ENCODE peak calls at places on chromosome 18, in ten cellular contexts. One of them, this sample, is unnamed.

GRCh38 chr18:74197705-74198341 is 49.5 kb downstream of the TIMM21 start:
- DNase-seq in AG08395: no peak
- DNase-seq in HTR-8/SVneo: no peak
- DNase-seq in uterus: no peak
- DNase-seq in stomach: peak; percentile 61
- DNase-seq in WERI-Rb-1: no peak
- DNase-seq in EL: no peak
- DNase-seq in hepatocyte: no peak
- DNase-seq in stimulated activated CD8-positive, alpha-beta memory T cell treated with anti-CD3 and anti-CD28 coated beads, Interleukin-15, amount 100 ng/mL, for 48 hours: no peak
- DNase-seq in CD4-positive, alpha-beta T cell: no peak
- DNase-seq in this sample: no peak

GRCh38 chr18:8946046-8946838 is 156.3 kb upstream of the NDUFV2 start:
- DNase-seq in AG08395: peak; percentile 75
- DNase-seq in HTR-8/SVneo: no peak
- DNase-seq in uterus: no peak
- DNase-seq in stomach: no peak
- DNase-seq in WERI-Rb-1: no peak
- DNase-seq in EL: peak; percentile 96
- DNase-seq in hepatocyte: no peak
- DNase-seq in stimulated activated CD8-positive, alpha-beta memory T cell treated with anti-CD3 and anti-CD28 coated beads, Interleukin-15, amount 100 ng/mL, for 48 hours: no peak
- DNase-seq in CD4-positive, alpha-beta T cell: no peak
- DNase-seq in this sample: peak; percentile 75

GRCh38 chr18:79608535-79608934 is 71.1 kb upstream of the CTDP1 start:
- DNase-seq in AG08395: no peak
- DNase-seq in HTR-8/SVneo: no peak
- DNase-seq in uterus: no peak
- DNase-seq in stomach: no peak
- DNase-seq in WERI-Rb-1: peak; percentile 6
- DNase-seq in EL: no peak
- DNase-seq in hepatocyte: no peak
- DNase-seq in stimulated activated CD8-positive, alpha-beta memory T cell treated with anti-CD3 and anti-CD28 coated beads, Interleukin-15, amount 100 ng/mL, for 48 hours: no peak
- DNase-seq in CD4-positive, alpha-beta T cell: no peak
- DNase-seq in this sample: no peak

GRCh38 chr18:27064673-27065072 is 120.4 kb downstream of the CHST9 start:
- DNase-seq in AG08395: no peak
- DNase-seq in HTR-8/SVneo: no peak
- DNase-seq in uterus: no peak
- DNase-seq in stomach: no peak
- DNase-seq in WERI-Rb-1: no peak
- DNase-seq in EL: no peak
- DNase-seq in hepatocyte: no peak
- DNase-seq in stimulated activated CD8-positive, alpha-beta memory T cell treated with anti-CD3 and anti-CD28 coated beads, Interleukin-15, amount 100 ng/mL, for 48 hours: no peak
- DNase-seq in CD4-positive, alpha-beta T cell: no peak
- DNase-seq in this sample: no peak

GRCh38 chr18:60549338-60549960 is 176.9 kb upstream of the MC4R start:
- DNase-seq in AG08395: peak; percentile 45
- DNase-seq in HTR-8/SVneo: peak; percentile 20
- DNase-seq in uterus: no peak
- DNase-seq in stomach: no peak
- DNase-seq in WERI-Rb-1: peak; percentile 40
- DNase-seq in EL: peak; percentile 63
- DNase-seq in hepatocyte: peak; percentile 87
- DNase-seq in stimulated activated CD8-positive, alpha-beta memory T cell treated with anti-CD3 and anti-CD28 coated beads, Interleukin-15, amount 100 ng/mL, for 48 hours: no peak
- DNase-seq in CD4-positive, alpha-beta T cell: no peak
- DNase-seq in this sample: peak; percentile 65

GRCh38 chr18:79872852-79873444 is 75.2 kb downstream of the KCNG2 start:
- DNase-seq in AG08395: no peak
- DNase-seq in HTR-8/SVneo: no peak
- DNase-seq in uterus: no peak
- DNase-seq in stomach: no peak
- DNase-seq in WERI-Rb-1: no peak
- DNase-seq in EL: no peak
- DNase-seq in hepatocyte: no peak
- DNase-seq in stimulated activated CD8-positive, alpha-beta memory T cell treated with anti-CD3 and anti-CD28 coated beads, Interleukin-15, amount 100 ng/mL, for 48 hours: no peak
- DNase-seq in CD4-positive, alpha-beta T cell: no peak
- DNase-seq in this sample: no peak

GRCh38 chr18:46768166-46768921 is 11.5 kb upstream of the ST8SIA5 start:
- DNase-seq in AG08395: no peak
- DNase-seq in HTR-8/SVneo: no peak
- DNase-seq in uterus: no peak
- DNase-seq in stomach: no peak
- DNase-seq in WERI-Rb-1: no peak
- DNase-seq in EL: no peak
- DNase-seq in hepatocyte: no peak
- DNase-seq in stimulated activated CD8-positive, alpha-beta memory T cell treated with anti-CD3 and anti-CD28 coated beads, Interleukin-15, amount 100 ng/mL, for 48 hours: no peak
- DNase-seq in CD4-positive, alpha-beta T cell: no peak
- DNase-seq in this sample: no peak

GRCh38 chr18:74255022-74255658 is 36.6 kb downstream of the CYB5A start:
- DNase-seq in AG08395: peak; percentile 13
- DNase-seq in HTR-8/SVneo: no peak
- DNase-seq in uterus: no peak
- DNase-seq in stomach: peak; percentile 59
- DNase-seq in WERI-Rb-1: no peak
- DNase-seq in EL: peak; percentile 4
- DNase-seq in hepatocyte: no peak
- DNase-seq in stimulated activated CD8-positive, alpha-beta memory T cell treated with anti-CD3 and anti-CD28 coated beads, Interleukin-15, amount 100 ng/mL, for 48 hours: no peak
- DNase-seq in CD4-positive, alpha-beta T cell: no peak
- DNase-seq in this sample: no peak

GRCh38 chr18:23981369-23981768 is 33.2 kb upstream of the TTC39C start:
- DNase-seq in AG08395: no peak
- DNase-seq in HTR-8/SVneo: no peak
- DNase-seq in uterus: no peak
- DNase-seq in stomach: no peak
- DNase-seq in WERI-Rb-1: peak; percentile 91
- DNase-seq in EL: no peak
- DNase-seq in hepatocyte: no peak
- DNase-seq in stimulated activated CD8-positive, alpha-beta memory T cell treated with anti-CD3 and anti-CD28 coated beads, Interleukin-15, amount 100 ng/mL, for 48 hours: no peak
- DNase-seq in CD4-positive, alpha-beta T cell: no peak
- DNase-seq in this sample: no peak

GRCh38 chr18:51121597-51121857 is 76.0 kb downstream of the MEX3C start:
- DNase-seq in AG08395: no peak
- DNase-seq in HTR-8/SVneo: no peak
- DNase-seq in uterus: no peak
- DNase-seq in stomach: no peak
- DNase-seq in WERI-Rb-1: no peak
- DNase-seq in EL: no peak
- DNase-seq in hepatocyte: no peak
- DNase-seq in stimulated activated CD8-positive, alpha-beta memory T cell treated with anti-CD3 and anti-CD28 coated beads, Interleukin-15, amount 100 ng/mL, for 48 hours: no peak
- DNase-seq in CD4-positive, alpha-beta T cell: no peak
- DNase-seq in this sample: no peak

GRCh38 chr18:53790817-53791216 is 433.7 kb downstream of the MBD2 start:
- DNase-seq in AG08395: peak; percentile 41
- DNase-seq in HTR-8/SVneo: no peak
- DNase-seq in uterus: no peak
- DNase-seq in stomach: no peak
- DNase-seq in WERI-Rb-1: no peak
- DNase-seq in EL: no peak
- DNase-seq in hepatocyte: no peak
- DNase-seq in stimulated activated CD8-positive, alpha-beta memory T cell treated with anti-CD3 and anti-CD28 coated beads, Interleukin-15, amount 100 ng/mL, for 48 hours: no peak
- DNase-seq in CD4-positive, alpha-beta T cell: no peak
- DNase-seq in this sample: peak; percentile 44

GRCh38 chr18:56233595-56233994 is 404.8 kb downstream of the TXNL1 start:
- DNase-seq in AG08395: peak; percentile 89
- DNase-seq in HTR-8/SVneo: no peak
- DNase-seq in uterus: peak; percentile 34
- DNase-seq in stomach: no peak
- DNase-seq in WERI-Rb-1: no peak
- DNase-seq in EL: peak; percentile 81
- DNase-seq in hepatocyte: no peak
- DNase-seq in stimulated activated CD8-positive, alpha-beta memory T cell treated with anti-CD3 and anti-CD28 coated beads, Interleukin-15, amount 100 ng/mL, for 48 hours: no peak
- DNase-seq in CD4-positive, alpha-beta T cell: no peak
- DNase-seq in this sample: peak; percentile 88

GRCh38 chr18:68428026-68428425 is 286.9 kb downstream of the TMX3 start:
- DNase-seq in AG08395: peak; percentile 79
- DNase-seq in HTR-8/SVneo: peak; percentile 18
- DNase-seq in uterus: no peak
- DNase-seq in stomach: no peak
- DNase-seq in WERI-Rb-1: no peak
- DNase-seq in EL: peak; percentile 89
- DNase-seq in hepatocyte: peak; percentile 17
- DNase-seq in stimulated activated CD8-positive, alpha-beta memory T cell treated with anti-CD3 and anti-CD28 coated beads, Interleukin-15, amount 100 ng/mL, for 48 hours: no peak
- DNase-seq in CD4-positive, alpha-beta T cell: no peak
- DNase-seq in this sample: peak; percentile 76

GRCh38 chr18:57432765-57433400 is 2.3 kb upstream of the ONECUT2 start:
- DNase-seq in AG08395: no peak
- DNase-seq in HTR-8/SVneo: no peak
- DNase-seq in uterus: no peak
- DNase-seq in stomach: no peak
- DNase-seq in WERI-Rb-1: no peak
- DNase-seq in EL: no peak
- DNase-seq in hepatocyte: no peak
- DNase-seq in stimulated activated CD8-positive, alpha-beta memory T cell treated with anti-CD3 and anti-CD28 coated beads, Interleukin-15, amount 100 ng/mL, for 48 hours: no peak
- DNase-seq in CD4-positive, alpha-beta T cell: no peak
- DNase-seq in this sample: no peak

GRCh38 chr18:46224181-46224775 is 120.1 kb downstream of the HAUS1 start:
- DNase-seq in AG08395: no peak
- DNase-seq in HTR-8/SVneo: no peak
- DNase-seq in uterus: no peak
- DNase-seq in stomach: no peak
- DNase-seq in WERI-Rb-1: no peak
- DNase-seq in EL: peak; percentile 31
- DNase-seq in hepatocyte: no peak
- DNase-seq in stimulated activated CD8-positive, alpha-beta memory T cell treated with anti-CD3 and anti-CD28 coated beads, Interleukin-15, amount 100 ng/mL, for 48 hours: no peak
- DNase-seq in CD4-positive, alpha-beta T cell: no peak
- DNase-seq in this sample: peak; percentile 8

GRCh38 chr18:9321017-9321452 is 13.5 kb upstream of the TWSG1 start:
- DNase-seq in AG08395: peak; percentile 8
- DNase-seq in HTR-8/SVneo: no peak
- DNase-seq in uterus: no peak
- DNase-seq in stomach: no peak
- DNase-seq in WERI-Rb-1: no peak
- DNase-seq in EL: peak; percentile 62
- DNase-seq in hepatocyte: no peak
- DNase-seq in stimulated activated CD8-positive, alpha-beta memory T cell treated with anti-CD3 and anti-CD28 coated beads, Interleukin-15, amount 100 ng/mL, for 48 hours: no peak
- DNase-seq in CD4-positive, alpha-beta T cell: no peak
- DNase-seq in this sample: peak; percentile 33

This sample was measured in GM03348.